ENCODE peak calls at places on chromosomes 13 and 19, in four cellular contexts. C is Jurkat, Clone E6-1; K is ovary; X is heart right ventricle. P is an unnamed sample.

GRCh38 chr19:48391100-48392005 is at the start of gene KDELR1:
- DNase-seq in C (no peak), K (peak), X (peak), P (peak)

GRCh38 chr19:3665681-3666544 is 34.4 kb downstream of the PIP5K1C start:
- DNase-seq in C (no peak), K (peak), X (peak), P (peak)

GRCh38 chr19:49151339-49152217 is 3.6 kb downstream of the HRC start:
- DNase-seq in C (no peak), K (peak), X (peak), P (peak)

GRCh38 chr13:111508902-111509509 is 188.6 kb downstream of the TEX29 start:
- DNase-seq in C (no peak), K (no peak), X (no peak), P (no peak)

GRCh38 chr19:29540128-29540527 is 14.3 kb downstream of the VSTM2B start:
- DNase-seq in C (no peak), K (peak), X (no peak), P (no peak)

GRCh38 chr13:106156468-106156867 is 379.0 kb downstream of the EFNB2 start:
- DNase-seq in C (no peak), K (no peak), X (no peak), P (no peak)

GRCh38 chr13:23510979-23511735 is 59.1 kb upstream of the TNFRSF19 start:
- DNase-seq in C (peak), K (no peak), X (no peak), P (no peak)

GRCh38 chr19:33446918-33447293 is 73.4 kb downstream of the CEBPG start:
- DNase-seq in C (no peak), K (no peak), X (no peak), P (no peak)

GRCh38 chr13:67632590-67632989 is 402.5 kb upstream of the PCDH9 start:
- DNase-seq in C (no peak), K (no peak), X (no peak), P (no peak)

GRCh38 chr19:55305491-55305890 is 19.6 kb downstream of the TMEM150B start:
- DNase-seq in C (peak), K (peak), X (no peak), P (no peak)

GRCh38 chr19:6044056-6044805 is 66.1 kb downstream of the RFX2 start:
- DNase-seq in C (no peak), K (no peak), X (no peak), P (no peak)

GRCh38 chr19:52665529-52665928 is 27.4 kb upstream of the ZNF83 start:
- DNase-seq in C (no peak), K (no peak), X (no peak), P (no peak)

GRCh38 chr13:99404005-99404755 is 97.0 kb upstream of the GPR183 start:
- DNase-seq in C (no peak), K (peak), X (no peak), P (no peak)

GRCh38 chr13:23992722-23993438 is 95.6 kb upstream of the C1QTNF9B start:
- DNase-seq in C (no peak), K (no peak), X (no peak), P (no peak)

GRCh38 chr13:100904293-100904976 is 229.8 kb upstream of the TMTC4 start:
- DNase-seq in C (no peak), K (no peak), X (no peak), P (no peak)

GRCh38 chr19:8468761-8469458 is 24.1 kb downstream of the HNRNPM start:
- DNase-seq in C (peak), K (no peak), X (no peak), P (no peak)

GRCh38 chr19:44303976-44304568 is 753 bp downstream of the ZNF235 start:
- DNase-seq in C (peak), K (no peak), X (no peak), P (no peak)

GRCh38 chr13:113275387-113275786 is 21.7 kb upstream of the LAMP1 start:
- DNase-seq in C (peak), K (peak), X (no peak), P (peak)

GRCh38 chr13:57666554-57666953 is 35.0 kb downstream of the PCDH17 start:
- DNase-seq in C (no peak), K (no peak), X (no peak), P (no peak)

GRCh38 chr19:42683917-42684513 is 56.3 kb downstream of the PSG3 start:
- DNase-seq in C (peak), K (no peak), X (no peak), P (no peak)